ENCODE peak calls at places on chromosomes 1 and 21, in eight cellular contexts. N is OCI-LY7, U is heart right ventricle, O is esophagus squamous epithelium, I is tibial artery, Y is colonic mucosa, V is RWPE1, D is IMR-90. J is an unnamed sample.

GRCh38 chr21:32719085-32719484 is 8.7 kb downstream of the SYNJ1 start:
- DNase-seq in Y (no peak), I (no peak), N (no peak), U (no peak), O (no peak), D (no peak), V (no peak), J (no peak)

GRCh38 chr1:53962395-53962794 is 16.2 kb downstream of the LRRC42 start:
- DNase-seq in I (no peak), N (no peak), U (no peak), O (no peak), Y (no peak), D (no peak), V (no peak), J (no peak)

GRCh38 chr21:23452384-23453083 is 2154.7 kb downstream of the MRPL39 start:
- DNase-seq in O (no peak), U (no peak), I (no peak), Y (no peak), V (no peak), N (no peak), D (no peak), J (no peak)

GRCh38 chr1:228782662-228783414 is 47.6 kb downstream of the RHOU start:
- DNase-seq in O (no peak), U (no peak), V (peak; percentile 17), Y (peak; percentile 80), D (peak; percentile 57), N (no peak), I (peak; percentile 25), J (peak; percentile 76)

GRCh38 chr1:70628973-70629372 is 217.9 kb downstream of the CTH start:
- DNase-seq in V (no peak), N (no peak), I (no peak), D (no peak), U (no peak), O (no peak), Y (no peak), J (no peak)

GRCh38 chr1:32413507-32414185 is 19.4 kb upstream of the BSDC1 start:
- DNase-seq in D (peak; percentile 68), I (peak; percentile 55), U (peak; percentile 16), N (peak; percentile 91), Y (peak; percentile 80), V (peak; percentile 32), O (no peak), J (peak; percentile 20)

GRCh38 chr1:56285554-56286402 is 293.6 kb downstream of the PLPP3 start:
- DNase-seq in V (no peak), I (no peak), U (no peak), O (no peak), Y (no peak), N (no peak), D (no peak), J (no peak)

GRCh38 chr21:45148316-45149000 is 74.1 kb downstream of the ADARB1 start:
- DNase-seq in V (no peak), N (no peak), U (no peak), I (no peak), O (no peak), D (no peak), Y (no peak), J (no peak)

GRCh38 chr21:46552274-46552673 is 52.6 kb downstream of the S100B start:
- DNase-seq in Y (no peak), V (no peak), N (no peak), O (no peak), I (no peak), U (no peak), D (no peak), J (no peak)

GRCh38 chr1:171434717-171435346 is 50.5 kb upstream of the PRRC2C start:
- DNase-seq in N (no peak), O (no peak), U (no peak), D (peak; percentile 84), Y (no peak), I (peak; percentile 73), V (peak; percentile 37), J (peak; percentile 25)

GRCh38 chr1:160092366-160093068 is 5.9 kb downstream of the IGSF8 start:
- DNase-seq in U (no peak), O (no peak), D (no peak), V (no peak), I (no peak), N (no peak), Y (no peak), J (no peak)

GRCh38 chr1:235974616-235975015 is 90.3 kb downstream of the NID1 start:
- DNase-seq in V (no peak), I (no peak), D (peak; percentile 31), Y (no peak), U (no peak), O (no peak), N (no peak), J (no peak)

GRCh38 chr1:67850611-67851075 is 17.4 kb upstream of the GNG12 start:
- DNase-seq in Y (peak; percentile 33), O (no peak), V (peak; percentile 86), N (no peak), I (peak; percentile 89), D (peak; percentile 92), U (peak; percentile 58), J (peak; percentile 60)

GRCh38 chr1:53298163-53298685 is 29.6 kb downstream of the LRP8 start:
- DNase-seq in U (no peak), O (no peak), V (no peak), Y (no peak), D (no peak), I (no peak), N (no peak), J (no peak)

GRCh38 chr1:117652421-117652820 is 46.6 kb downstream of the TENT5C start:
- DNase-seq in I (no peak), Y (no peak), N (peak; percentile 54), O (no peak), V (no peak), U (no peak), D (peak; percentile 20), J (no peak)

GRCh38 chr21:44368711-44369446 is 15.5 kb downstream of the TRPM2 start:
- DNase-seq in N (no peak), V (no peak), I (no peak), D (no peak), Y (no peak), U (no peak), O (no peak), J (no peak)

GRCh38 chr1:88327391-88328267 is 356.4 kb upstream of the PKN2 start:
- DNase-seq in D (peak; percentile 93), N (no peak), I (no peak), V (peak; percentile 86), Y (no peak), U (no peak), O (no peak), J (no peak)

GRCh38 chr1:61181016-61181560 is 98.7 kb downstream of the NFIA start:
- DNase-seq in I (no peak), V (no peak), U (no peak), N (no peak), Y (no peak), O (no peak), D (no peak), J (no peak)

GRCh38 chr21:31273278-31273677 is 70.8 kb downstream of the TIAM1 start:
- DNase-seq in N (no peak), O (no peak), U (no peak), V (no peak), Y (no peak), I (no peak), D (no peak), J (no peak)

GRCh38 chr1:161304927-161305871 is 4.6 kb downstream of the MPZ start:
- DNase-seq in I (no peak), N (peak; percentile 10), Y (no peak), U (no peak), V (no peak), O (no peak), D (no peak), J (no peak)

GRCh38 chr1:231806623-231807470 is 180.3 kb downstream of the DISC1 start:
- DNase-seq in I (peak; percentile 31), V (peak; percentile 30), Y (peak; percentile 57), U (peak; percentile 51), N (peak; percentile 37), O (no peak), D (peak; percentile 8), J (peak; percentile 15)

GRCh38 chr1:234531181-234532132 is 52.5 kb upstream of the TARBP1 start:
- DNase-seq in O (no peak), D (peak; percentile 87), I (peak; percentile 83), V (no peak), N (no peak), U (peak; percentile 68), Y (no peak), J (no peak)

DNA sequence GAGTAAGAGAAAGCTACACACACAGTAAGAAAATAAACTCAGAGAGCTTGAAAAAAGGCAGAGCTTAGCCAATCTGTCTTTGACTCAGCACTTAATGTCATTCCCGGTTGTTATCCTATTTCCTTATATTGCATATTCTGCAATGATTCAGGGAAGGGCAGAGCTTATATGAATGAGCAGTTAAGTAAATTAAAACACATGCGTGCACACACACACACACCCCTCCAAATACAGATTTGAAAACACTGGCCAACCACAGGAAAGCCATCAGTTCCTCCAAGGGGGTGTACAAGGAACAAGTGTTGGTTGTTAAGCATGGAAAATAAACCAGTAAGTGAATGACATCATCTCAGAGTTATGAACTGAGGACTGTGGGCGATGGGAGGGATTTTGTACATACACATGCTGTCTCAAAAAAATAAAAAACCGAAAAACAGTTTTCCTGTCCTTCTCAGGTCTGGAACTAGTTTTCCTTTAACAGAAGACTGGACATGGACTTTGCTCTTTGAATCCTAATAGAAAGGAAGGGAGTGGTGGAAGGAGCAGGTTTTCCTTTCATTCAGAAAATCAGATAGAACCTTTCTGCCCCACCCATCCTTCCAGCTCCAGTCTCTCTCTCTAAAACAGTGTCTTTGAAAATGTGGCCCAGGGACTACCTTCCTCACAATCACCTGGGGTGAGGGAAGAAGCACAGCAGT is 955 bp downstream of the IQGAP3 start:
- DNase-seq in Y (peak; percentile 64), U (no peak), D (peak; percentile 96), O (no peak), V (peak; percentile 61), I (no peak), N (no peak), J (no peak)
- H3K27ac ChIP-seq in Y (peak overlapping the region; percentile 66), U (no peak overlapping the region), D (peak overlapping the region; percentile 66), O (peak overlapping the region; percentile 55), V (peak overlapping the region; percentile 72), I (no peak overlapping the region), N (no peak overlapping the region), J (no peak overlapping the region)

GRCh38 chr1:220733090-220733569 is 15.0 kb upstream of the MTARC2 start:
- DNase-seq in V (peak; percentile 93), U (peak; percentile 74), I (peak; percentile 74), D (peak; percentile 88), O (peak; percentile 13), Y (peak; percentile 92), N (peak; percentile 67), J (peak; percentile 63)
- H3K27ac ChIP-seq in V (peak overlapping the region; percentile 19), U (peak overlapping the region; percentile 78), I (peak overlapping the region; percentile 85), D (peak overlapping the region; percentile 26), O (peak overlapping the region; percentile 46), Y (peak overlapping the region; percentile 3), N (no peak overlapping the region), J (peak overlapping the region; percentile 65)

GRCh38 chr1:202287196-202287595 is 54.5 kb downstream of the UBE2T start:
- DNase-seq in I (no peak), N (no peak), O (no peak), U (no peak), Y (no peak), V (no peak), D (no peak), J (no peak)
- H3K27ac ChIP-seq in I (peak overlapping the region; percentile 78), N (no peak overlapping the region), O (no peak overlapping the region), U (peak overlapping the region; percentile 69), Y (no peak overlapping the region), V (no peak overlapping the region), D (no peak overlapping the region), J (peak overlapping the region; percentile 42)

DNA sequence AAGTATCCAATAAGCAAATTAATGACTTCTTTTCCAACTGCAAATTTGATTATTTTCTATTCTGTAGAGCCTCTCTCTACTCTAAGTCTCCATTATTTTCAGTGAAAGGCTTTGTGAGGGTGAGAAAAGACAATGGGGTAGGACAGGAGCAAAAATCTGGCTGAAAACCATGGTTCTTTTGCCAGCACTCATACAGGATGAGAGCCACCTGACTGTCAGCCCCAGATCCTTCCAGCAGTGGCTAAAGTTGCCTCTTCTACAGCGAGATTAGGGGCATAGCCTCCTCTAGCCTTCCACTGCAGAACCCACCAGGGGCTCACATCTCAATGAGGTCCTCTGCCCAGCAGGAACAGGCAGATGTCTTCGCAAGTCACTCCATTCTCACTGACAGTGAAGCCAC is 23.7 kb downstream of the NMNAT2 start:
- DNase-seq in O (no peak), Y (no peak), V (no peak), D (no peak), U (no peak), I (no peak), N (no peak), J (no peak)
- H3K27ac ChIP-seq in O (no peak overlapping the region), Y (no peak overlapping the region), V (no peak overlapping the region), D (no peak overlapping the region), U (no peak overlapping the region), I (no peak overlapping the region), N (no peak overlapping the region), J (no peak overlapping the region)